ENCODE peak calls at places on chromosomes 13 and 19, in ten cellular contexts. Q is heart left ventricle; I is AG04449; S is endothelial cell; A is H1; X is stomach; J is GM23338; C is CD8-positive, alpha-beta T cell; D is breast epithelium; R is cardiac fibroblast. U is an unnamed sample.

GRCh38 chr19:55655648-55656040 is 809 bp downstream of the U2AF2 start:
- DNase-seq in Q (no peak), I (no peak), S (no peak), A (no peak), X (no peak), J (no peak), C (no peak), D (no peak), R (no peak), U (no peak)

GRCh38 chr19:46080561-46080960 is 39.8 kb upstream of the IGFL4 start:
- DNase-seq in Q (no peak), I (peak; percentile 77), S (no peak), A (no peak), X (no peak), J (no peak), C (no peak), D (no peak), R (peak; percentile 93), U (peak; percentile 28)

GRCh38 chr19:8017808-8018207 is 12.4 kb upstream of the ELAVL1 start:
- DNase-seq in Q (no peak), I (no peak), S (no peak), A (no peak), X (no peak), J (peak; percentile 47), C (peak; percentile 54), D (no peak), R (no peak), U (no peak)

GRCh38 chr19:36257512-36257876 is 42.6 kb downstream of the ZNF146 start:
- DNase-seq in Q (peak; percentile 56), I (no peak), S (no peak), A (no peak), X (no peak), J (peak; percentile 81), C (no peak), D (no peak), R (no peak), U (no peak)

GRCh38 chr13:112141643-112142400 is 74.9 kb downstream of the SOX1 start:
- DNase-seq in Q (no peak), I (no peak), S (no peak), A (no peak), X (peak; percentile 14), J (no peak), C (no peak), D (no peak), R (no peak), U (no peak)

GRCh38 chr13:49113526-49114286 is 106.4 kb upstream of the MLNR start:
- DNase-seq in Q (no peak), I (no peak), S (no peak), A (no peak), X (no peak), J (no peak), C (no peak), D (no peak), R (peak; percentile 81), U (no peak)

GRCh38 chr13:35354305-35354704 is 122.2 kb downstream of the MAB21L1 start:
- DNase-seq in Q (no peak), I (no peak), S (no peak), A (no peak), X (no peak), J (no peak), C (no peak), D (no peak), R (no peak), U (no peak)

GRCh38 chr19:12987781-12988180 is 7.5 kb upstream of the NFIX start:
- DNase-seq in Q (no peak), I (no peak), S (no peak), A (no peak), X (no peak), J (no peak), C (no peak), D (no peak), R (no peak), U (no peak)

GRCh38 chr13:57969961-57970360 is 338.4 kb downstream of the PCDH17 start:
- DNase-seq in Q (no peak), I (no peak), S (no peak), A (no peak), X (no peak), J (no peak), C (no peak), D (no peak), R (no peak), U (no peak)

GRCh38 chr13:98228661-98229349 is 51.7 kb upstream of the RNF113B start:
- DNase-seq in Q (no peak), I (no peak), S (no peak), A (no peak), X (no peak), J (no peak), C (no peak), D (no peak), R (no peak), U (no peak)

GRCh38 chr19:31113250-31113685 is 236.0 kb downstream of the TSHZ3 start:
- DNase-seq in Q (no peak), I (no peak), S (no peak), A (no peak), X (no peak), J (no peak), C (no peak), D (no peak), R (peak; percentile 38), U (no peak)

GRCh38 chr13:33125821-33126570 is 109.8 kb downstream of the KL start:
- DNase-seq in Q (peak; percentile 80), I (peak; percentile 87), S (no peak), A (peak; percentile 51), X (no peak), J (peak; percentile 15), C (no peak), D (peak; percentile 45), R (peak; percentile 96), U (peak; percentile 14)

GRCh38 chr13:91579320-91579719 is 180.9 kb downstream of the GPC5 start:
- DNase-seq in Q (no peak), I (no peak), S (no peak), A (no peak), X (no peak), J (no peak), C (no peak), D (no peak), R (no peak), U (no peak)

GRCh38 chr13:91572439-91572838 is 174.0 kb downstream of the GPC5 start:
- DNase-seq in Q (no peak), I (no peak), S (no peak), A (no peak), X (no peak), J (no peak), C (no peak), D (no peak), R (no peak), U (no peak)

GRCh38 chr13:91572944-91573535 is 174.6 kb downstream of the GPC5 start:
- DNase-seq in Q (no peak), I (no peak), S (no peak), A (no peak), X (no peak), J (no peak), C (no peak), D (no peak), R (no peak), U (no peak)

GRCh38 chr13:91574756-91575155 is 176.3 kb downstream of the GPC5 start:
- DNase-seq in Q (no peak), I (no peak), S (no peak), A (no peak), X (no peak), J (no peak), C (no peak), D (no peak), R (peak; percentile 1), U (no peak)

GRCh38 chr13:91576590-91576989 is 178.2 kb downstream of the GPC5 start:
- DNase-seq in Q (no peak), I (no peak), S (peak; percentile 49), A (peak; percentile 23), X (no peak), J (peak; percentile 71), C (no peak), D (no peak), R (no peak), U (no peak)
- TF ChIP-seq CTCF in Q (no peak), I (no peak), S (peak; percentile 72), A (peak; percentile 61), X (no peak), J (peak; percentile 86), C (no peak), D (no peak), R (no peak), U (no peak)

DNA sequence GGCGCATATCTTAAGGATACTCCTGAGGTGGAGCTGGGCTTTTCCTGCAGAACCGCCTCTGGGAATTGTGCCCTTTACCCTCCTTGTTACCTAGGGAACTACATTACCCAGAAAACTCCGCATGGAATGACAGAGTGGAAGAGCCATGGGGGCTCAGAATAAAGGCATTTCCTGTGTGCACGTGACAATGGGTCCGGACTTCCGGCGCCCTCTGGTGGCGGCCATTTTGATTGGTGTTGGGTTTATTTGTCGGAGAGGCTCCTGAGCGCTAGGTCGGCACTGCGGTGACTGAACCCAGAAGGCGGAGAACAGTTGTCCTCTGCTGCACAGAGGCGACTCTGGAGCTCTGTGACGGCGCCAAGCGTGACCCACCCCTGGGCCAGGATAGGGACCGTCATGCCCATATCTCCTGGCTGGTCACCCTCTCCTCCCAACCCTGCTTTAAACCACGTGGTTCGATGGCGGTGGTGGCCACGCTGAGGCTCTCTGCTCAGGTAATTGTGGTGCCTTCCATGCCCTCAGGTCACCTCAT is at the start of gene ZNF587B:
- DNase-seq in Q (peak; percentile 83), I (no peak), S (peak; percentile 84), A (peak; percentile 77), X (peak; percentile 51), J (peak; percentile 99), C (peak; percentile 55), D (peak; percentile 62), R (peak; percentile 89), U (no peak)
- TF ChIP-seq CTCF in Q (peak; percentile 67), I (peak; percentile 17), S (peak; percentile 56), A (peak; percentile 16), X (no peak), J (no peak), C (peak; percentile 18), D (no peak), R (no peak), U (no peak)

GRCh38 chr13:113220877-113221276 is 11.5 kb downstream of the CUL4A start:
- DNase-seq in Q (peak; percentile 72), I (no peak), S (no peak), A (no peak), X (no peak), J (peak; percentile 22), C (no peak), D (no peak), R (peak; percentile 31), U (no peak)
- TF ChIP-seq CTCF in Q (peak; percentile 64), I (peak; percentile 57), S (no peak), A (peak; percentile 21), X (no peak), J (peak; percentile 21), C (no peak), D (no peak), R (peak; percentile 20), U (no peak)

DNA sequence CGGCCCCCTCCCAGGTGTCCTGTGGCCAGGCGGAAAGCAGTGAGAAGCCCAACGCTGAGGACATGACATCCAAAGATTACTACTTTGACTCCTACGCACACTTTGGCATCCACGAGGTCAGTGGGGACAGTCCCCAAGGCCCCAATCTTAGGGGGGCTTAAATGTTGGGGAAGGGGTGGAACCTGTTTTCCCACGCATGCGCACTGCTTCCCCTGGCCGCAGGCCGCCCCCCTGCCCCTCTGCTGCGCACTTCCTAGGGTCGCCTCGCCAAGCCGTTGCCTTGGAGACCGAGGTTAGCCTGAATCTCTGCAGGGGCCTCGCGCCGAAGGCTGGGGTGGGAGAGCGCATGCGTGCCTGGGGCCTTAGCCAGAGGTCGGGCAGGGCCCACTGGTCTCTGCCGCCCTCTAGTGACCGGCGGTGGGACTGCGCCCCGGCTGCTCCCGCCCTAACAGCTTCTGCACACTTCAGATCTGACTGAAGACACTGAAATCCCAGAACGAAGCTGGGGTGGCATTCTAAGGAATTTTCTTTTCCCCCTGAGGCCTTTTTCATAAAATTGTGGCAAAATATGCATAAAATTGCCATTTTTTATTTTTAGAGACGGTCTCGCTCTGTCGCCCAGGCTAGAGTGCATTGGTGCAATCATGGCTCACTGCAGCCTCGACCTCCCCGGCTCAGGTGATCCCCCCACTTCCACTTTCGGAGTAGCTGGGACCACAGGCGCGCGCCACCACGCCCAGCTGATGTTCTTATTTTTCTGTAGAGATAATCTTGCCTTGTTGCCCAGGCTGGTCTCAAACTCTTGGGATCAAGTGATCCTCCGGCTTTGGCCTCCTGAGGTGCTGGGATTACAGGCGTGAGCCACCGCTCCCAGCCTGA is 3.6 kb downstream of the PRMT1 start:
- DNase-seq in Q (peak; percentile 92), I (no peak), S (peak; percentile 99), A (peak; percentile 95), X (peak; percentile 93), J (peak; percentile 98), C (peak; percentile 97), D (peak; percentile 82), R (peak; percentile 89), U (peak; percentile 97)
- TF ChIP-seq CTCF in Q (peak; percentile 100), I (peak; percentile 98), S (peak; percentile 97), A (peak; percentile 88), X (no peak), J (peak; percentile 97), C (peak; percentile 99), D (peak; percentile 89), R (peak; percentile 100), U (peak; percentile 96)